ENCODE peak calls at places on chromosomes 16 and 17, in nine cellular contexts. One of them, this sample, is unnamed. For H3K4me1, the result is how much of the 10 kb centered on the place peaks cover.

GRCh38 chr17:42409467-42410351 is 13.3 kb downstream of the CAVIN1 start:
- DNase-seq in A549: peak
- DNase-seq in stomach: peak
- DNase-seq in Peyer's patch: no peak
- DNase-seq in tibial artery: peak
- DNase-seq in cardiac muscle cell: peak
- DNase-seq in pancreas: no peak
- DNase-seq in BE2C: no peak
- DNase-seq in transverse colon: peak
- DNase-seq in this sample: peak

GRCh38 chr16:86608301-86608747 is 30.0 kb downstream of the FOXL1 start:
- DNase-seq in cardiac muscle cell: no peak
- DNase-seq in A549: no peak
- DNase-seq in BE2C: no peak
- DNase-seq in Peyer's patch: no peak
- DNase-seq in pancreas: no peak
- DNase-seq in transverse colon: no peak
- DNase-seq in tibial artery: no peak
- DNase-seq in stomach: no peak
- DNase-seq in this sample: no peak

GRCh38 chr16:65905326-65905725 is 461.2 kb upstream of the CDH5 start:
- DNase-seq in transverse colon: no peak
- DNase-seq in tibial artery: no peak
- DNase-seq in A549: no peak
- DNase-seq in pancreas: no peak
- DNase-seq in Peyer's patch: no peak
- DNase-seq in stomach: no peak
- DNase-seq in cardiac muscle cell: no peak
- DNase-seq in BE2C: no peak
- DNase-seq in this sample: no peak

GRCh38 chr16:66269631-66270332 is 96.7 kb upstream of the CDH5 start:
- DNase-seq in stomach: no peak
- DNase-seq in Peyer's patch: no peak
- DNase-seq in tibial artery: no peak
- DNase-seq in transverse colon: no peak
- DNase-seq in BE2C: no peak
- DNase-seq in pancreas: no peak
- DNase-seq in A549: no peak
- DNase-seq in cardiac muscle cell: peak
- DNase-seq in this sample: no peak

GRCh38 chr16:3509470-3509928 is 8.7 kb downstream of the CLUAP1 start:
- DNase-seq in transverse colon: peak
- DNase-seq in stomach: peak
- DNase-seq in A549: no peak
- DNase-seq in BE2C: no peak
- DNase-seq in tibial artery: no peak
- DNase-seq in pancreas: no peak
- DNase-seq in cardiac muscle cell: no peak
- DNase-seq in Peyer's patch: peak
- DNase-seq in this sample: no peak

GRCh38 chr17:32142857-32143524 is 689 bp downstream of the RHOT1 start:
- DNase-seq in transverse colon: peak
- DNase-seq in tibial artery: peak
- DNase-seq in cardiac muscle cell: peak
- DNase-seq in BE2C: peak
- DNase-seq in stomach: peak
- DNase-seq in pancreas: peak
- DNase-seq in A549: peak
- DNase-seq in Peyer's patch: peak
- DNase-seq in this sample: peak

GRCh38 chr16:70644763-70645597 is 1.4 kb upstream of the IL34 start:
- DNase-seq in stomach: no peak
- DNase-seq in BE2C: no peak
- DNase-seq in transverse colon: no peak
- DNase-seq in Peyer's patch: no peak
- DNase-seq in pancreas: no peak
- DNase-seq in A549: no peak
- DNase-seq in tibial artery: no peak
- DNase-seq in cardiac muscle cell: no peak
- DNase-seq in this sample: no peak

GRCh38 chr17:44628234-44629188 is 27.8 kb upstream of the MEIOC start:
- DNase-seq in cardiac muscle cell: peak
- DNase-seq in tibial artery: no peak
- DNase-seq in A549: no peak
- DNase-seq in transverse colon: no peak
- DNase-seq in Peyer's patch: peak
- DNase-seq in BE2C: peak
- DNase-seq in pancreas: peak
- DNase-seq in stomach: no peak
- DNase-seq in this sample: peak

GRCh38 chr17:58960068-58960467 is 146.6 kb downstream of the TRIM37 start:
- DNase-seq in BE2C: no peak
- DNase-seq in tibial artery: no peak
- DNase-seq in cardiac muscle cell: peak
- DNase-seq in stomach: no peak
- DNase-seq in pancreas: no peak
- DNase-seq in Peyer's patch: no peak
- DNase-seq in transverse colon: no peak
- DNase-seq in A549: peak
- DNase-seq in this sample: no peak

GRCh38 chr16:89443727-89444084 is 46.7 kb downstream of the ANKRD11 start:
- DNase-seq in transverse colon: peak
- DNase-seq in Peyer's patch: no peak
- DNase-seq in BE2C: no peak
- DNase-seq in pancreas: peak
- DNase-seq in stomach: peak
- DNase-seq in tibial artery: no peak
- DNase-seq in cardiac muscle cell: no peak
- DNase-seq in A549: no peak
- DNase-seq in this sample: no peak
- H3K4me1 ChIP-seq in transverse colon: half or more
- H3K4me1 ChIP-seq in Peyer's patch: half or more
- H3K4me1 ChIP-seq in BE2C: under half
- H3K4me1 ChIP-seq in pancreas: under half
- H3K4me1 ChIP-seq in stomach: half or more
- H3K4me1 ChIP-seq in tibial artery: under half
- H3K4me1 ChIP-seq in cardiac muscle cell: half or more
- H3K4me1 ChIP-seq in A549: half or more
- H3K4me1 ChIP-seq in this sample: half or more

DNA sequence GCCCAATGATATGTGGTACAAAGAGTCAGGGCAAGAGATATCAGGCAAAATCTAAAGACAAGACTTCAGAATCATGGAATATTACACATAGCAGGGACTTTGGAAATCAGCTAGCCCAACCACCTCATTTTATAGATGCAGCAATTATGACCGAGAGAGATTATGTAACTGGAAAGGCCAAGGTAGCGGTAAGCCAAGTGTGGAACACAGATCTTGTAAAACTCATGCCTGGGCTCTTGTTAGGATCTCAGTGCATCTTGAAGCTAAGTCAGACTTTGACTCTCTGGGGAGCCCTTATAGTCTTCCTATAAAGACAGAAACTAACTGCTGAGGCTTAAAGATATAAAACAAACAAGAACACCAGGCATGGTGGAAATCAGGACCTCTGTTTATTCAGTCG is 18.6 kb downstream of the MAP2K6 start:
- DNase-seq in tibial artery: no peak
- DNase-seq in BE2C: no peak
- DNase-seq in stomach: no peak
- DNase-seq in Peyer's patch: no peak
- DNase-seq in cardiac muscle cell: no peak
- DNase-seq in pancreas: no peak
- DNase-seq in transverse colon: no peak
- DNase-seq in A549: no peak
- DNase-seq in this sample: no peak
- H3K4me1 ChIP-seq in tibial artery: under half
- H3K4me1 ChIP-seq in BE2C: under half
- H3K4me1 ChIP-seq in stomach: under half
- H3K4me1 ChIP-seq in Peyer's patch: under half
- H3K4me1 ChIP-seq in cardiac muscle cell: under half
- H3K4me1 ChIP-seq in pancreas: under half
- H3K4me1 ChIP-seq in transverse colon: under half
- H3K4me1 ChIP-seq in A549: under half
- H3K4me1 ChIP-seq in this sample: under half

GRCh38 chr17:64778367-64779290 is 116.5 kb upstream of the SMURF2 start:
- DNase-seq in BE2C: peak
- DNase-seq in stomach: peak
- DNase-seq in Peyer's patch: peak
- DNase-seq in A549: no peak
- DNase-seq in pancreas: peak
- DNase-seq in transverse colon: peak
- DNase-seq in tibial artery: no peak
- DNase-seq in cardiac muscle cell: peak
- DNase-seq in this sample: no peak

GRCh38 chr17:64778102-64778366 is 115.9 kb upstream of the SMURF2 start:
- DNase-seq in A549: no peak
- DNase-seq in pancreas: no peak
- DNase-seq in tibial artery: no peak
- DNase-seq in transverse colon: no peak
- DNase-seq in Peyer's patch: no peak
- DNase-seq in cardiac muscle cell: no peak
- DNase-seq in stomach: no peak
- DNase-seq in BE2C: no peak
- DNase-seq in this sample: no peak

GRCh38 chr17:64775701-64776570 is 113.8 kb upstream of the SMURF2 start:
- DNase-seq in A549: no peak
- DNase-seq in transverse colon: no peak
- DNase-seq in cardiac muscle cell: no peak
- DNase-seq in tibial artery: no peak
- DNase-seq in BE2C: no peak
- DNase-seq in stomach: no peak
- DNase-seq in pancreas: no peak
- DNase-seq in Peyer's patch: no peak
- DNase-seq in this sample: no peak

GRCh38 chr17:64779344-64780095 is 117.4 kb upstream of the SMURF2 start:
- DNase-seq in pancreas: no peak
- DNase-seq in stomach: no peak
- DNase-seq in A549: no peak
- DNase-seq in Peyer's patch: no peak
- DNase-seq in transverse colon: peak
- DNase-seq in cardiac muscle cell: no peak
- DNase-seq in tibial artery: no peak
- DNase-seq in BE2C: no peak
- DNase-seq in this sample: peak

DNA sequence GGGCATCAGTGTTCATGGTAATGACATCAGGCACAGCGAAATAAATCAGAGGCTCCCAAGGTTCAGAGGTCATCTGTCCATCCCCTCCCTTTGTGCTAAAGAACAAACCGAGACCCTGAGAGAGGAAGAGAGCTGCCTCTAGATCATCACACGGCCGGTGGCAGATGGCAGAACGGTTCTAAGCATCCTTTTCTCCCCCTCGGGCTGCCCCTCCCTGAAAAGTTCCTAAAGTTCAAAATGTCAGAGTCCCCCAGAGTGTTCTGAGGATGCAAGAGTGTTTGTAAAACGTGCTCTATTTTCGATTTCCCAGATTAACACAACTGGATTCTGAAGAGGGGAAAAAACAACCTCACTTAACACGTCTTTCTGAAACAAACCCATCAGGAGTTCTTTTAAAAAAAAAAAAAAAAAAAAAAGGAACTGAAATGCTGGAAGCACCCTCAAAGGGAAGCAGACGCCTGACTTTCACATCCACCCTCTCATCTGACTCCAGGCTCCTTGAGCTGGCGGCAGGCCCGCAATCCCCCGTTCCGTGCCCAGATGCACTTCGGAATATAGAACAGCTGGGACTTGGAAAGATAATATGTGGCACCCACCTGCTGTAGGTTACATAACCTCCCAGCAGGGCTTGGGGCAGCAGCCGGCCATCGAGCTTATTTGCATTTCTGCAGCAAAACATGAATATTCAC is 115.5 kb upstream of the SMURF2 start:
- DNase-seq in tibial artery: no peak
- DNase-seq in cardiac muscle cell: no peak
- DNase-seq in pancreas: no peak
- DNase-seq in Peyer's patch: peak
- DNase-seq in transverse colon: peak
- DNase-seq in stomach: no peak
- DNase-seq in A549: no peak
- DNase-seq in BE2C: no peak
- DNase-seq in this sample: peak
- H3K4me1 ChIP-seq in tibial artery: under half
- H3K4me1 ChIP-seq in cardiac muscle cell: under half
- H3K4me1 ChIP-seq in pancreas: under half
- H3K4me1 ChIP-seq in Peyer's patch: half or more
- H3K4me1 ChIP-seq in transverse colon: half or more
- H3K4me1 ChIP-seq in stomach: half or more
- H3K4me1 ChIP-seq in A549: under half
- H3K4me1 ChIP-seq in BE2C: under half
- H3K4me1 ChIP-seq in this sample: under half

DNA sequence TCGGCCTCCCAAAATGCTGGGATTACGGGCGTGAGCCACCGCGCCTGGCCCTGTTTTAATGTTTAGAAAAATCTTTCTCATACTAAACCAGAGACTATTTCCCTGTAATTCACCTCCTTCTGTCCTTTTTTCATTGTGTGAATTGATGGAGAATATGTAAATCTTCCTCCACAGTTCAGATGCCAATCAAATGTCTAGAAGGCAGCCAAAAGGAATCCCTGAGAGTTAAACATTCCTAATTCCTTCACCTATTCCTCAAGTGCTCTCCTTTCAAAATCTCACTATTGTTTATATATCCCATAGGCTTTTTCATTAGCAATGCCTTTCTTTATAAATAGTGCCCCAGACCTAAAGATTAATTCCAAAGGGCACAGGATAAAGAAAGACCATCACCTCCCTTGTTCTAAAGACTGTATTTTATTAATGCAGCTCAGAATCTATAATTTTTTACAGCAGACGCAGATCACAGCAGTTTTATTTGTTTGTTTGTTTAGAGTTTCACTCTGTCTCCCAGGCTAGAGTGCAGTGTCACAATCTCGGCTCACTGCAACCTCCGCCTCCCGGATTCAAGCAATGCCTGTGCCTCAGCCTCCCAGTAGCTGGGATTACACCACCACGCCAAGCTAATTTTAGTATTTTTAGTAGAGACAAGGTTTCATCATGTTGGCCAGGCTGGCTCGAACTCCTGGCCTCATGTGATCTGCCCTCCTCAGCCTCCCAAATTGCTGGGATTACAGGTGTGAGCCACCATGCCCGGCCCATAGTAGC is 30.5 kb downstream of the COPZ2 start:
- DNase-seq in BE2C: no peak
- DNase-seq in stomach: no peak
- DNase-seq in A549: no peak
- DNase-seq in pancreas: no peak
- DNase-seq in transverse colon: no peak
- DNase-seq in Peyer's patch: no peak
- DNase-seq in cardiac muscle cell: no peak
- DNase-seq in tibial artery: no peak
- DNase-seq in this sample: no peak
- H3K4me1 ChIP-seq in BE2C: under half
- H3K4me1 ChIP-seq in stomach: under half
- H3K4me1 ChIP-seq in A549: under half
- H3K4me1 ChIP-seq in pancreas: under half
- H3K4me1 ChIP-seq in transverse colon: under half
- H3K4me1 ChIP-seq in Peyer's patch: under half
- H3K4me1 ChIP-seq in cardiac muscle cell: under half
- H3K4me1 ChIP-seq in tibial artery: under half
- H3K4me1 ChIP-seq in this sample: under half

DNA sequence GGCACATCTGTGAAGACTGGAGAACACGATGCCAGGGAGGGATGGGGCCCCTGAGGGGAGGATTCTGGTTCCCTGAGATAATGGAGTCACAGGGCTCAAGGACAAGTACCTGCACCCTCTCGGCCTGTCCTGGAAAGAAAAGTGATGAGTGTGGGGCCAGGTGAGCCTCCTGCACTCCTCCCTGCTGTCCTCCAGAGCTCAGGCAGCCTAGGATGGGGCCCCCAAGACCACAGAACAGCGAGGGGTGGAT is 101.3 kb upstream of the TNRC6C start:
- DNase-seq in pancreas: no peak
- DNase-seq in tibial artery: no peak
- DNase-seq in transverse colon: no peak
- DNase-seq in stomach: no peak
- DNase-seq in Peyer's patch: no peak
- DNase-seq in A549: no peak
- DNase-seq in cardiac muscle cell: no peak
- DNase-seq in BE2C: no peak
- DNase-seq in this sample: no peak
- H3K4me1 ChIP-seq in pancreas: under half
- H3K4me1 ChIP-seq in tibial artery: under half
- H3K4me1 ChIP-seq in transverse colon: under half
- H3K4me1 ChIP-seq in stomach: under half
- H3K4me1 ChIP-seq in Peyer's patch: under half
- H3K4me1 ChIP-seq in A549: under half
- H3K4me1 ChIP-seq in cardiac muscle cell: under half
- H3K4me1 ChIP-seq in BE2C: under half
- H3K4me1 ChIP-seq in this sample: under half

This sample was measured in psoas muscle.